ENCODE peak calls at places on chromosome 1, in four cellular contexts. A is CD8-positive, alpha-beta T cell; H is A549; Q is PC-9. F is an unnamed sample.

GRCh38 chr1:17075470-17076255 is 21.8 kb upstream of the SDHB start:
- DNase-seq in A (no peak), H (peak; percentile 57), Q (no peak), F (peak; percentile 51)

GRCh38 chr1:86757272-86757984 is 53.1 kb downstream of the SH3GLB1 start:
- DNase-seq in A (no peak), H (no peak), Q (no peak), F (no peak)

GRCh38 chr1:47180603-47181094 is 9.2 kb downstream of the PDZK1IP1 start:
- DNase-seq in A (no peak), H (no peak), Q (no peak), F (no peak)

GRCh38 chr1:156119503-156120209 is 5.1 kb downstream of the LMNA start:
- DNase-seq in A (no peak), H (no peak), Q (peak; percentile 61), F (peak; percentile 77)

GRCh38 chr1:181324797-181325616 is 158.3 kb upstream of the CACNA1E start:
- DNase-seq in A (no peak), H (peak; percentile 60), Q (peak; percentile 67), F (no peak)

GRCh38 chr1:172320723-172321122 is 99.8 kb upstream of the C1orf105 start:
- DNase-seq in A (no peak), H (no peak), Q (no peak), F (no peak)

GRCh38 chr1:118589486-118589885 is 398.7 kb downstream of the TBX15 start:
- DNase-seq in A (no peak), H (no peak), Q (no peak), F (no peak)

GRCh38 chr1:18288609-18289219 is 181.1 kb downstream of the IGSF21 start:
- DNase-seq in A (no peak), H (no peak), Q (no peak), F (no peak)

GRCh38 chr1:162632234-162632666 is at the start of gene DDR2:
- DNase-seq in A (no peak), H (no peak), Q (no peak), F (peak; percentile 57)

GRCh38 chr1:40983286-40983685 is 3.8 kb downstream of the CTPS1 start:
- DNase-seq in A (no peak), H (no peak), Q (no peak), F (no peak)

GRCh38 chr1:16440150-16440479 is 409 bp upstream of the NECAP2 start:
- DNase-seq in A (no peak), H (peak; percentile 45), Q (no peak), F (no peak)

GRCh38 chr1:221098462-221099406 is 219.5 kb downstream of the HLX start:
- DNase-seq in A (no peak), H (no peak), Q (no peak), F (no peak)

GRCh38 chr1:193283026-193283425 is 96.6 kb upstream of the B3GALT2 start:
- DNase-seq in A (no peak), H (no peak), Q (no peak), F (no peak)

GRCh38 chr1:53498555-53499142 is 39.5 kb downstream of the DMRTB1 start:
- DNase-seq in A (no peak), H (no peak), Q (no peak), F (no peak)

GRCh38 chr1:167392200-167392696 is 126.1 kb downstream of the CD247 start:
- DNase-seq in A (no peak), H (no peak), Q (no peak), F (no peak)

GRCh38 chr1:63087966-63088365 is 234.4 kb upstream of the FOXD3 start:
- DNase-seq in A (no peak), H (no peak), Q (no peak), F (no peak)

GRCh38 chr1:41762777-41763176 is 155.9 kb downstream of the HIVEP3 start:
- DNase-seq in A (no peak), H (no peak), Q (no peak), F (no peak)

GRCh38 chr1:105088166-105088565 is 1338.5 kb downstream of the AMY1C start:
- DNase-seq in A (no peak), H (no peak), Q (peak; percentile 45), F (no peak)

GRCh38 chr1:94463765-94464330 is 45.7 kb downstream of the ABCD3 start:
- DNase-seq in A (no peak), H (peak; percentile 14), Q (peak; percentile 67), F (peak; percentile 36)

GRCh38 chr1:162694911-162695310 is 62.6 kb downstream of the DDR2 start:
- DNase-seq in A (no peak), H (no peak), Q (no peak), F (no peak)

GRCh38 chr1:82386365-82387069 is 585.8 kb downstream of the ADGRL2 start:
- DNase-seq in A (no peak), H (no peak), Q (no peak), F (no peak)

DNA sequence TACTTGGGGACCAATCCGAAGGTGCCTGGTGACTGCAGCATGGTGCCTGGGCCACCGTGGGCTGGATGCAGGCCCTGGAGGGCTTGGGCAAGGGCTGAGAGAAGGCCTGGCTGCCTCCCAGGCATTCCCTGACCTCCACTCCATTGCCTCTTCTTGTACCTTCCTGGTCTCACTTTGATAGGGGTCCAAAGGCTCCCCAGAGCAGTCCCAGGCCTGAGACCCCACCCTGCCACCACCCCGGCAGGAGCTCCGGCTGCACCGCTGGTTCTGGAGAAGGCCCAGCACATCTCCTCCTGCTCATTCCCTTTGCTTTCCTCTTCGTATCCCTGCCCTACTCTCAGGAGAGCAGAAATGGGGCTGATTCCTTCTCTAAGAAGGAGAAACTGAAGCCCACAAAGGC is 133.3 kb upstream of the IPO9 start:
- DNase-seq in A (no peak), H (no peak), Q (no peak), F (no peak)
- H3K4me3 ChIP-seq in A (no peak overlapping the region), H (no peak overlapping the region), Q (no peak overlapping the region), F (no peak overlapping the region)

DNA sequence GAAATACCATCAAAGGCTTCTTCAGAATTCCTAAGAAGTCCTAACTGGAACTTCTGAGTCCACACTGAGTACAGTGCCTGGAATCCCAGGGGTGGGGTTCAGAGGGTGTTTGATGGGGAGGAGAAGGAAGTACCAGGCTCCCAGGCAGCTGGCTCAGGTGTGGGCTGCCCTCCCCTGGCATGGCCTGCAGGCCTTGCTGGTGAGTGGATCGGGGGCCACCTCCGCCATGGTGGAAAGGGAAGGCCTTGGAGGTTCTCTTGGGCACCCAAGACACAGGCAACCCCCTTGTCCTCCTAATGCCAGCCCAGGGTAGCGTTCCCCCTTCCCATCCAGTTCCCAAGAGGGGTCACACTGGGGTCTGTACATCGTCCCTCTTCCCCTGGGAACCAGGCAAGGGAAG is 26.8 kb upstream of the TNFRSF1B start:
- DNase-seq in A (no peak), H (no peak), Q (no peak), F (no peak)
- H3K4me1 ChIP-seq in A (peaks cover 14% of the 10 kb centered on the region), H (no peaks in the 10 kb centered on the region), Q (peaks cover 32% of the 10 kb centered on the region), F (peaks cover 21% of the 10 kb centered on the region)

DNA sequence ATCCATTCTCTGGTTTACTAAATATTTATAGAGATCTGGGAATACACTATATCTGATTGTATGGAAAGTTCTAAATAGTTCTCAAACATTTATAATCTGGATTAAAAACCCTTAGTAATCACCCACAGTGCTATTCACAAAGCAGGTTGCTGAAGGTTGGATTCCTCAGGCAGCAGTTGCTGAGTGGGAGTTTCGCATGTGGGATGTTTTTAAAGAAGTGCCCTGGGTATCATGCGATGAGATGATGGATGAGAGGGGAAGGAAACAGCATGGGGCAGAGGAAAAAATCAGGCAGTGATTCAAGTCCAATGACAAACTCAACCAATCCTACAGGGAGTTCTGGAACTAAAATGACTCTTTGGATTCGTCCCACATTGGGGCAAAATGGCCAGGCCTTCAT is 85.3 kb upstream of the GALNT2 start:
- DNase-seq in A (no peak), H (no peak), Q (no peak), F (no peak)
- TF ChIP-seq CTCF in A (no peak), H (no peak), Q (no peak), F (no peak)

DNA sequence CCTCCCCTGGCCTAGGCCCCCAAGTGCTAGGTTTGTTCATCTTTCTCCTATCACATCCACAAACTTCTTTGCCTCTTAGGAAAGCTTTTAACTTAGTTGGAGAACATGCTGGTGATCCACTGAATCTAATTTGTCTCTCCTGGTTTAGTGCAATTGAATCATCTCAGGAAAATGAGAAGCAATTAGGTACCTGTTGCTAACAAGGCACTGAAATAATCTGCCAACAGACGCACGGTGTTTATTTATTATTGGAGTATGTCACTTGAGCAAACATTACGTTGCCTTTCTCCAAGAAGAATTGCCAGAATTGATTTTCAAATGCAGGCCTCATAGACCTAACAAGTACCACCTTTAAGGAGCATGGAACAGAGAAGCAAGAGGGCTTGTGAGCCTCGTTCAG is 309.4 kb downstream of the NFIA start:
- DNase-seq in A (no peak), H (no peak), Q (no peak), F (no peak)
- H3K4me3 ChIP-seq in A (no peak overlapping the region), H (no peak overlapping the region), Q (no peak overlapping the region), F (no peak overlapping the region)

DNA sequence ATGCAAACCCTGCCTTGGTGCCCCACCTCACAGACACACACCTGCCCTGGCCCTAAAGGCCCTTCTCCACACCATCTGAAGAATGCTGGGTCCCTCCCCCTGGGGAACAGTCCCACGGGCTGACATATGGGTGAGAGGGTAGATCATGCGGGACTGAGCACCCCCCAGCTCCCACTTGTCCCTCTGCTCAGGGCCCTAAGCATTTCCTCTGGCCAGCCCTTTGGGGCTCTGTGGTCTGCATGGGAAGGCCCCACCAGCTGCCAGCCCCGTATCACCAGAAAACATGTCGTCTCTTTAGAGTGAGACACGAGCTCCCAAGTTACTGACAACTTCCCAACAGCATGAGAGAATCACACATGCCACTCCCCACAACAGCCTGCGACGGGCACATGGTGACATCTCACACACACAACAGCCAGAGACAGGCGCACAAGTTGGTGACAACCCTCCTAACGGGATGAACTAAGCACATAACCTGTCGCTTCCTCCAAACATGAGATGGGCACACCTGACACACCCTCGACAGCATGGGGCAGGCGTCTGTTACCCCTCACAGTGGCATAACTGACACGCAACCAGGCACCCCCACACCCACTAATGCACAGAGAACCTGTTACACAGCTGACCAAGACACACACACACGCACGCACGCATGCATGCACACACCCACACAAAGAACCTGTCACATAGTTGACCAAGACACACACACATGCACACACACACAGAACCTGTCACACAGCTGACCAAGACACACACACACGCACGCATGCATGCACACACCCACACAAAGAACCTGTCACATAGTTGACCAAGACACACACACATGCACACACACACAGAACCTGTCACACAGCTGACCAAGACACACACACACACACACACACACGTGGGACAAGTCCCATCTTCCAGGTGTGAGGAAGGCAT is 41.2 kb downstream of the AHDC1 start:
- DNase-seq in A (no peak), H (no peak), Q (no peak), F (no peak)
- H3K4me1 ChIP-seq in A (peaks cover 4% of the 10 kb centered on the region), H (peaks cover 81% of the 10 kb centered on the region), Q (peaks cover 43% of the 10 kb centered on the region), F (peaks cover 32% of the 10 kb centered on the region)

GRCh38 chr1:224169876-224170275 is 13.2 kb upstream of the DEGS1 start:
- DNase-seq in A (no peak), H (no peak), Q (no peak), F (no peak)
- TF ChIP-seq CTCF in A (no peak), H (no peak), Q (no peak), F (no peak)

GRCh38 chr1:150162582-150162861 is 12.8 kb downstream of the PLEKHO1 start:
- DNase-seq in A (no peak), H (no peak), Q (no peak), F (no peak)
- H3K4me3 ChIP-seq in A (no peak overlapping the region), H (no peak overlapping the region), Q (no peak overlapping the region), F (no peak overlapping the region)

DNA sequence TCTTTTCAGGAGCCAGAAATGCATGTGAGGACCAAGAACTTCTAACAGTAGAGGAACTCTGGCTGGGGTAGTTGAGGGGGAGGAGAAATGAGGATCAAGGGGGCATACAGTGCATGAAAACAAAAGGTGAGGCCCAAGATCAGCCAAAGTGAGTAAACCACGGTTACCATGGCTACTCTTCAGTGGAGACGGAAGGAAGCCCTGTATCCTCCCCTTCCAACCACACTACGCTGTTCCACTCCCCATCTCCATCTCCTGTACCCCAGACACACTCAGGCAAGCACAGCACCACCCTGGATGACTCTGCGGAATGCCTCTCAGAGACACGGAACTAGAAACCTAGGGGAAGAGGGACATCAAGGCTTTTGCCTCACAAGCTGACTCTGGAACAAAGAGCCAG is 157.6 kb upstream of the CAMK1G start:
- DNase-seq in A (no peak), H (no peak), Q (no peak), F (no peak)
- H3K4me1 ChIP-seq in A (no peaks in the 10 kb centered on the region), H (no peaks in the 10 kb centered on the region), Q (peaks cover 27% of the 10 kb centered on the region), F (no peaks in the 10 kb centered on the region)

GRCh38 chr1:23010734-23011449 is 4.8 kb downstream of the TEX46 start:
- DNase-seq in A (no peak), H (peak; percentile 48), Q (peak; percentile 95), F (no peak)
- TF ChIP-seq CTCF in A (no peak), H (no peak), Q (no peak), F (no peak)

F was measured in colonic mucosa.